ENCODE peak calls at places on chromosome 5, in eight cellular contexts. P is breast epithelium, X is NCI-H1092, G is left colon, U is neural crest cell, I is fibroblast of villous mesenchyme, Q is GM23338, M is NCI-H1417. L is an unnamed sample.

GRCh38 chr5:151200913-151201445 is 22.9 kb downstream of the CCDC69 start:
- DNase-seq in X (no peak), M (no peak), I (no peak), Q (no peak), U (no peak), G (no peak), P (no peak), L (no peak)

GRCh38 chr5:157198277-157199058 is 17.8 kb downstream of the ITK start:
- DNase-seq in I (no peak), U (no peak), G (no peak), M (no peak), Q (no peak), X (no peak), P (no peak), L (no peak)

GRCh38 chr5:151151793-151152192 is 5.8 kb downstream of the ANXA6 start:
- DNase-seq in P (no peak), I (peak), G (no peak), X (no peak), Q (no peak), M (no peak), U (no peak), L (no peak)

GRCh38 chr5:128586848-128587247 is 48.8 kb upstream of the FBN2 start:
- DNase-seq in I (peak), P (no peak), X (no peak), Q (no peak), G (no peak), M (no peak), U (no peak), L (no peak)

GRCh38 chr5:61808091-61808490 is 476.0 kb downstream of the ZSWIM6 start:
- DNase-seq in M (no peak), G (no peak), X (no peak), U (no peak), I (no peak), Q (no peak), P (no peak), L (peak)

GRCh38 chr5:159021360-159022177 is 78.1 kb downstream of the EBF1 start:
- DNase-seq in U (no peak), M (peak), P (no peak), Q (no peak), I (peak), G (no peak), X (no peak), L (no peak)

GRCh38 chr5:65912311-65912710 is 14.1 kb upstream of the ERBIN start:
- DNase-seq in Q (no peak), X (no peak), G (no peak), I (no peak), P (no peak), M (no peak), U (no peak), L (no peak)

GRCh38 chr5:40841068-40841805 is at the start of gene CARD6:
- DNase-seq in U (no peak), X (no peak), P (no peak), M (no peak), Q (no peak), I (peak), G (no peak), L (peak)

GRCh38 chr5:135800656-135801055 is 33.8 kb upstream of the SLC25A48 start:
- DNase-seq in Q (no peak), I (no peak), U (no peak), M (no peak), X (no peak), G (no peak), P (no peak), L (no peak)

GRCh38 chr5:175743676-175744210 is 85.9 kb downstream of the HRH2 start:
- DNase-seq in P (no peak), M (no peak), G (no peak), Q (peak), U (no peak), I (peak), X (no peak), L (peak)

GRCh38 chr5:177982072-177982727 is 13.8 kb downstream of the PROP1 start:
- DNase-seq in U (no peak), X (no peak), M (no peak), I (no peak), G (peak), Q (peak), P (no peak), L (no peak)

GRCh38 chr5:151899400-151899799 is 25.3 kb downstream of the GLRA1 start:
- DNase-seq in I (no peak), P (no peak), X (no peak), Q (no peak), U (no peak), G (no peak), M (no peak), L (no peak)